ENCODE peak calls at places on chromosomes 1 and 21, in nine cellular contexts. J is CD4-positive, alpha-beta T cell; L is NCI-H1436; C is stimulated activated CD4-positive, alpha-beta T cell treated with anti-CD3 and anti-CD28 coated beads, TNF-alpha, amount 100 ng/mL, for 24 hours; O is RKO; S is brain microvascular endothelial cell; W is NCI-H1694; K is adrenal gland; R is naive thymus-derived CD8-positive, alpha-beta T cell. Y is an unnamed sample.

GRCh38 chr1:203075249-203076030 is 10.4 kb downstream of the MYOG start:
- DNase-seq in J (no peak), L (no peak), C (no peak), O (no peak), S (no peak), W (no peak), K (no peak), R (no peak), Y (no peak)

GRCh38 chr1:64471218-64471719 is 1.3 kb downstream of the CACHD1 start:
- DNase-seq in J (no peak), L (peak; percentile 3), C (no peak), O (peak; percentile 31), S (no peak), W (no peak), K (peak; percentile 70), R (no peak), Y (peak; percentile 29)

GRCh38 chr1:40848530-40849189 is 13.5 kb downstream of the CITED4 start:
- DNase-seq in J (no peak), L (peak; percentile 39), C (no peak), O (peak; percentile 74), S (peak; percentile 62), W (peak; percentile 25), K (peak; percentile 91), R (no peak), Y (peak; percentile 76)

GRCh38 chr1:204426035-204426436 is 14.4 kb upstream of the PPP1R15B start:
- DNase-seq in J (no peak), L (no peak), C (no peak), O (peak; percentile 73), S (peak; percentile 66), W (no peak), K (peak; percentile 85), R (no peak), Y (no peak)

GRCh38 chr21:35178812-35179211 is 129.7 kb upstream of the RUNX1 start:
- DNase-seq in J (no peak), L (no peak), C (no peak), O (peak; percentile 51), S (peak; percentile 31), W (no peak), K (no peak), R (no peak), Y (no peak)

GRCh38 chr1:222654849-222655248 is 37.0 kb downstream of the MIA3 start:
- DNase-seq in J (peak; percentile 57), L (no peak), C (peak; percentile 39), O (no peak), S (peak; percentile 28), W (no peak), K (peak; percentile 73), R (peak; percentile 75), Y (peak; percentile 65)

GRCh38 chr1:33473900-33474299 is 1.5 kb downstream of the ZSCAN20 start:
- DNase-seq in J (no peak), L (no peak), C (no peak), O (peak; percentile 84), S (no peak), W (no peak), K (peak; percentile 60), R (no peak), Y (no peak)

GRCh38 chr1:105793541-105794146 is 1262.8 kb upstream of the PRMT6 start:
- DNase-seq in J (no peak), L (peak; percentile 65), C (no peak), O (peak; percentile 72), S (peak; percentile 39), W (peak; percentile 54), K (peak; percentile 66), R (no peak), Y (peak; percentile 87)

GRCh38 chr1:109796484-109797305 is 33.0 kb upstream of the EPS8L3 start:
- DNase-seq in J (no peak), L (no peak), C (no peak), O (no peak), S (peak; percentile 44), W (no peak), K (peak; percentile 57), R (no peak), Y (no peak)

GRCh38 chr1:44059956-44060355 is 28.7 kb upstream of the SLC6A9 start:
- DNase-seq in J (no peak), L (no peak), C (no peak), O (no peak), S (no peak), W (no peak), K (no peak), R (no peak), Y (no peak)